ENCODE peak calls at places on chromosomes 3 and 15, in six cellular contexts. Z is NCI-H1105 treated with DMSO at 0.1 percent for 48 hours, O is A673, R is RPMI8226, V is AML-193, I is OCI-LY7. U is an unnamed sample.

GRCh38 chr3:55128201-55128870 is 200.5 kb upstream of the LRTM1 start:
- DNase-seq in R (no peak), O (peak), V (no peak), I (no peak), Z (peak), U (no peak)

GRCh38 chr15:89101302-89102191 is 13.3 kb downstream of the ABHD2 start:
- DNase-seq in O (no peak), I (no peak), Z (no peak), R (no peak), V (no peak), U (peak)

GRCh38 chr3:52221563-52222318 is 3.7 kb downstream of the TLR9 start:
- DNase-seq in I (no peak), V (no peak), R (no peak), O (no peak), Z (no peak), U (no peak)

GRCh38 chr3:76010252-76010651 is 224.9 kb upstream of the ZNF717 start:
- DNase-seq in O (no peak), R (no peak), V (no peak), I (no peak), Z (no peak), U (no peak)

GRCh38 chr15:62972814-62973213 is 69.7 kb upstream of the TPM1 start:
- DNase-seq in I (no peak), R (no peak), O (no peak), V (no peak), Z (no peak), U (no peak)

GRCh38 chr3:38157562-38157961 is 7.8 kb upstream of the OXSR1 start:
- DNase-seq in I (no peak), R (no peak), Z (peak), O (no peak), V (no peak), U (no peak)

GRCh38 chr15:56781666-56782065 is 48.4 kb upstream of the ZNF280D start:
- DNase-seq in V (no peak), R (no peak), O (no peak), I (no peak), Z (no peak), U (no peak)

GRCh38 chr3:47527952-47528718 is 14.6 kb upstream of the ELP6 start:
- DNase-seq in R (no peak), V (no peak), O (no peak), Z (no peak), I (no peak), U (no peak)

GRCh38 chr15:65219137-65219536 is 7.9 kb upstream of the CILP start:
- DNase-seq in I (no peak), V (no peak), Z (no peak), O (no peak), R (no peak), U (no peak)

GRCh38 chr15:62672268-62672667 is 370.3 kb upstream of the TPM1 start:
- DNase-seq in O (no peak), Z (no peak), R (no peak), I (no peak), V (no peak), U (no peak)

GRCh38 chr15:60799885-60800728 is 321.2 kb upstream of the ICE2 start:
- DNase-seq in I (no peak), O (no peak), Z (no peak), R (no peak), V (no peak), U (no peak)

GRCh38 chr3:37072892-37073291 is 79.6 kb downstream of the MLH1 start:
- DNase-seq in R (peak), I (no peak), O (peak), V (no peak), Z (peak), U (peak)

GRCh38 chr3:80192871-80193270 is 425.1 kb upstream of the ROBO1 start:
- DNase-seq in Z (no peak), O (no peak), V (no peak), I (no peak), R (no peak), U (no peak)

GRCh38 chr3:184651945-184652344 is 59.9 kb downstream of the MAGEF1 start:
- DNase-seq in O (no peak), Z (peak), V (no peak), R (no peak), I (no peak), U (no peak)

GRCh38 chr3:62622553-62623174 is 249.3 kb upstream of the FEZF2 start:
- DNase-seq in I (peak), V (peak), Z (peak), O (peak), R (peak), U (no peak)

GRCh38 chr3:108006077-108006675 is 84.7 kb downstream of the CD47 start:
- DNase-seq in Z (peak), O (no peak), I (no peak), V (no peak), R (no peak), U (peak)

GRCh38 chr3:110886514-110886913 is 185.1 kb upstream of the NECTIN3 start:
- DNase-seq in I (no peak), O (no peak), R (no peak), Z (peak), V (no peak), U (no peak)

GRCh38 chr15:68815598-68815997 is 5.1 kb downstream of the ANP32A start:
- DNase-seq in I (no peak), O (peak), V (peak), Z (no peak), R (no peak), U (no peak)

GRCh38 chr15:42172475-42172874 is 16.0 kb upstream of the PLA2G4F start:
- DNase-seq in I (no peak), V (no peak), O (no peak), Z (no peak), R (no peak), U (no peak)

GRCh38 chr3:32220006-32220405 is 18.5 kb upstream of the CMTM8 start:
- DNase-seq in I (no peak), V (no peak), R (no peak), O (no peak), Z (no peak), U (no peak)

GRCh38 chr3:54215521-54215920 is 93.2 kb downstream of the CACNA2D3 start:
- DNase-seq in R (no peak), I (no peak), O (no peak), V (no peak), Z (no peak), U (no peak)

GRCh38 chr15:31488437-31489204 is 162.0 kb downstream of the KLF13 start:
- DNase-seq in I (peak), O (peak), V (peak), Z (peak), R (peak), U (peak)

GRCh38 chr3:33426068-33426467 is 14.1 kb downstream of the UBP1 start:
- DNase-seq in R (no peak), O (peak), I (no peak), Z (no peak), V (no peak), U (no peak)

GRCh38 chr3:96319176-96319575 is 495.2 kb upstream of the EPHA6 start:
- DNase-seq in O (no peak), Z (peak), R (no peak), I (no peak), V (no peak), U (no peak)

GRCh38 chr15:90954712-90955671 is at the start of gene RCCD1:
- DNase-seq in V (peak), O (peak), Z (peak), R (peak), I (peak), U (peak)

GRCh38 chr3:133490468-133491351 is 82.8 kb upstream of the CDV3 start:
- DNase-seq in R (no peak), O (no peak), Z (no peak), V (no peak), I (peak), U (no peak)

GRCh38 chr3:113431811-113432210 is 9.5 kb downstream of the CFAP44 start:
- DNase-seq in R (no peak), I (no peak), Z (no peak), V (no peak), O (peak), U (no peak)

GRCh38 chr3:7280318-7280717 is 419.4 kb downstream of the GRM7 start:
- DNase-seq in I (no peak), Z (no peak), R (no peak), V (no peak), O (no peak), U (no peak)

U was measured in lung.